ENCODE peak calls at places on chromosomes 7 and 10, in nine cellular contexts. S is RWPE1, P is RPMI7951, H is retina, N is GM04504, G is cardiac septum, F is GM23248, L is NCI-H1417 treated with DMSO at 0.1 percent for 48 hours, A is T-helper 2 cell. X is an unnamed sample.

GRCh38 chr10:28664369-28664740 is 13.0 kb upstream of the BAMBI start:
- DNase-seq in A (no peak), N (no peak), H (no peak), F (peak; percentile 61), S (no peak), P (peak; percentile 70), L (no peak), G (no peak), X (no peak)

GRCh38 chr7:121395494-121395960 is 581 bp downstream of the FAM3C start:
- DNase-seq in A (peak; percentile 38), F (peak; percentile 61), G (no peak), P (peak; percentile 39), L (no peak), S (peak; percentile 26), N (no peak), H (no peak), X (peak; percentile 74)

GRCh38 chr10:33267708-33268107 is 66.8 kb downstream of the NRP1 start:
- DNase-seq in N (no peak), L (no peak), P (peak; percentile 69), H (no peak), F (no peak), S (no peak), G (no peak), A (no peak), X (no peak)

GRCh38 chr10:48273741-48274140 is 755 bp downstream of the FRMPD2 start:
- DNase-seq in G (no peak), F (no peak), S (no peak), P (no peak), H (no peak), N (no peak), L (no peak), A (no peak), X (peak; percentile 32)

GRCh38 chr7:157989611-157990010 is 598.0 kb downstream of the PTPRN2 start:
- DNase-seq in H (no peak), L (no peak), F (no peak), G (no peak), A (no peak), P (no peak), N (no peak), S (no peak), X (no peak)

GRCh38 chr7:87628780-87629569 is 777 bp downstream of the RUNDC3B start:
- DNase-seq in H (no peak), L (peak; percentile 8), S (peak; percentile 8), F (peak; percentile 51), A (peak; percentile 5), P (no peak), G (peak; percentile 75), N (no peak), X (peak; percentile 29)

GRCh38 chr7:79352323-79352722 is 101.1 kb downstream of the MAGI2 start:
- DNase-seq in S (no peak), A (no peak), P (no peak), F (no peak), G (no peak), N (no peak), H (no peak), L (no peak), X (no peak)

GRCh38 chr7:129522088-129522970 is 20.0 kb downstream of the SMKR1 start:
- DNase-seq in H (peak; percentile 38), G (no peak), L (no peak), P (no peak), N (no peak), A (no peak), S (no peak), F (peak; percentile 55), X (peak; percentile 82)

GRCh38 chr10:130749911-130750310 is 561.6 kb downstream of the TCERG1L start:
- DNase-seq in A (no peak), N (no peak), G (peak; percentile 60), S (no peak), H (no peak), L (no peak), F (no peak), P (no peak), X (no peak)

GRCh38 chr10:98405422-98405821 is 9.6 kb downstream of the PYROXD2 start:
- DNase-seq in H (no peak), A (no peak), L (no peak), G (no peak), F (peak; percentile 52), N (no peak), P (no peak), S (no peak), X (no peak)

GRCh38 chr10:70575486-70575873 is 27.1 kb downstream of the PRF1 start:
- DNase-seq in N (no peak), A (no peak), G (no peak), P (peak; percentile 64), L (no peak), S (no peak), F (peak; percentile 22), H (no peak), X (peak; percentile 73)

GRCh38 chr7:124515431-124515830 is 250.2 kb downstream of the GPR37 start:
- DNase-seq in A (no peak), F (no peak), P (no peak), N (no peak), G (no peak), L (no peak), H (peak; percentile 30), S (no peak), X (no peak)

GRCh38 chr10:118835682-118836326 is 81.0 kb upstream of the CACUL1 start:
- DNase-seq in P (peak; percentile 49), N (no peak), A (no peak), H (no peak), F (no peak), G (no peak), S (peak; percentile 96), L (no peak), X (peak; percentile 87)

GRCh38 chr7:131331806-131332205 is 4.1 kb downstream of the MKLN1 start:
- DNase-seq in N (no peak), S (no peak), L (no peak), P (no peak), G (no peak), F (no peak), A (no peak), H (no peak), X (no peak)

GRCh38 chr10:63720072-63720537 is 198.9 kb downstream of the REEP3 start:
- DNase-seq in N (no peak), H (peak; percentile 59), S (peak; percentile 38), G (no peak), P (peak; percentile 42), A (peak; percentile 21), F (peak; percentile 37), L (peak; percentile 7), X (no peak)

GRCh38 chr10:81873932-81874816 is 820 bp upstream of the NRG3 start:
- DNase-seq in S (no peak), P (no peak), G (no peak), H (peak; percentile 93), F (peak; percentile 13), N (no peak), A (no peak), L (no peak), X (peak; percentile 76)

GRCh38 chr7:85119934-85120333 is 66.9 kb downstream of the SEMA3D start:
- DNase-seq in H (no peak), L (no peak), S (no peak), G (no peak), A (no peak), F (no peak), N (no peak), P (no peak), X (no peak)

GRCh38 chr7:144835166-144835611 is 664 bp downstream of the TPK1 start:
- DNase-seq in S (no peak), N (peak; percentile 24), L (peak; percentile 19), A (peak; percentile 26), P (peak; percentile 57), F (peak; percentile 72), H (peak; percentile 92), G (peak; percentile 78), X (peak; percentile 74)

GRCh38 chr7:108000875-108001758 is 1.8 kb downstream of the LAMB1 start:
- DNase-seq in F (peak; percentile 63), L (no peak), G (peak; percentile 84), A (no peak), P (no peak), N (no peak), S (no peak), H (peak; percentile 82), X (peak; percentile 89)

GRCh38 chr7:42071372-42072261 is 165.4 kb downstream of the GLI3 start:
- DNase-seq in S (peak; percentile 33), A (no peak), N (no peak), L (no peak), P (no peak), F (peak; percentile 88), H (peak; percentile 49), G (no peak), X (peak; percentile 62)

GRCh38 chr7:39099146-39099545 is 121.4 kb downstream of the POU6F2 start:
- DNase-seq in L (no peak), H (no peak), G (no peak), A (no peak), F (no peak), N (no peak), P (peak; percentile 36), S (no peak), X (no peak)